ENCODE peak calls at places on chromosomes 11 and 22, in five cellular contexts. U, D, C, Z and K are unnamed samples.

GRCh38 chr11:67032830-67033555 is 10.1 kb downstream of the SYT12 start:
- DNase-seq in U (peak), D (no peak), C (peak), Z (no peak), K (peak)

GRCh38 chr11:123145661-123146060 is 49.4 kb downstream of the CLMP start:
- DNase-seq in U (no peak), D (no peak), C (no peak), Z (no peak), K (no peak)

GRCh38 chr11:40203606-40204005 is 1255.8 kb downstream of the LRRC4C start:
- DNase-seq in U (no peak), D (no peak), C (no peak), Z (no peak), K (peak)

GRCh38 chr11:33291004-33291777 is 34.0 kb downstream of the HIPK3 start:
- DNase-seq in U (no peak), D (no peak), C (no peak), Z (no peak), K (no peak)

GRCh38 chr11:122853971-122854446 is 15.7 kb downstream of the CRTAM start:
- DNase-seq in U (peak), D (peak), C (no peak), Z (peak), K (peak)

GRCh38 chr11:78958444-78958843 is 383.8 kb upstream of the NARS2 start:
- DNase-seq in U (no peak), D (no peak), C (no peak), Z (no peak), K (no peak)

GRCh38 chr22:19412478-19412877 is 19.1 kb downstream of the HIRA start:
- DNase-seq in U (no peak), D (no peak), C (no peak), Z (no peak), K (no peak)

GRCh38 chr11:118438314-118438931 is 2.1 kb downstream of the KMT2A start:
- DNase-seq in U (peak), D (peak), C (peak), Z (peak), K (peak)

GRCh38 chr11:94543695-94544581 is at the start of gene FUT4:
- DNase-seq in U (peak), D (peak), C (peak), Z (peak), K (peak)

GRCh38 chr11:31233425-31233824 is 136.1 kb downstream of the DCDC1 start:
- DNase-seq in U (no peak), D (no peak), C (no peak), Z (no peak), K (peak)

GRCh38 chr22:45268958-45269844 is 15.5 kb upstream of the UPK3A start:
- DNase-seq in U (peak), D (peak), C (peak), Z (peak), K (peak)

GRCh38 chr22:49734882-49735281 is 92.8 kb downstream of the BRD1 start:
- DNase-seq in U (no peak), D (no peak), C (no peak), Z (no peak), K (no peak)

GRCh38 chr22:38298312-38299000 is 18.8 kb downstream of the CSNK1E start:
- DNase-seq in U (no peak), D (peak), C (no peak), Z (peak), K (peak)

GRCh38 chr22:47065756-47066615 is 303.5 kb downstream of the TBC1D22A start:
- DNase-seq in U (no peak), D (no peak), C (no peak), Z (no peak), K (peak)

GRCh38 chr11:122271167-122271566 is 155.2 kb upstream of the BLID start:
- DNase-seq in U (no peak), D (no peak), C (no peak), Z (no peak), K (no peak)

GRCh38 chr11:65551572-65552398 is 6.4 kb downstream of the LTBP3 start:
- DNase-seq in U (no peak), D (peak), C (no peak), Z (no peak), K (peak)

GRCh38 chr22:39429916-39430575 is 26.8 kb upstream of the MGAT3 start:
- DNase-seq in U (no peak), D (no peak), C (peak), Z (no peak), K (no peak)

GRCh38 chr11:926341-926916 is 759 bp downstream of the AP2A2 start:
- DNase-seq in U (no peak), D (no peak), C (peak), Z (no peak), K (peak)

GRCh38 chr11:3037041-3037944 is 19.9 kb downstream of the CARS1 start:
- DNase-seq in U (peak), D (peak), C (peak), Z (no peak), K (peak)

GRCh38 chr22:27727673-27728451 is 73.7 kb downstream of the MN1 start:
- DNase-seq in U (no peak), D (no peak), C (no peak), Z (no peak), K (no peak)

GRCh38 chr11:109864834-109865557 is 228.2 kb upstream of the ZC3H12C start:
- DNase-seq in U (peak), D (no peak), C (no peak), Z (no peak), K (no peak)

GRCh38 chr22:28366856-28367255 is 312.8 kb downstream of the TTC28 start:
- DNase-seq in U (no peak), D (no peak), C (no peak), Z (no peak), K (no peak)

GRCh38 chr11:102139081-102139498 is 28.8 kb downstream of the YAP1 start:
- DNase-seq in U (peak), D (no peak), C (no peak), Z (no peak), K (peak)